ENCODE peak calls at places on chromosome 3, in six cellular contexts. One of them, this sample, is unnamed.

GRCh38 chr3:149813367-149814281 is 609 bp downstream of the RNF13 start:
- DNase-seq in fibroblast of lung: peak
- DNase-seq in gastrocnemius medialis: peak
- DNase-seq in brain microvascular endothelial cell: peak
- DNase-seq in left lung: no peak
- DNase-seq in thyroid gland: peak
- DNase-seq in this sample: no peak

GRCh38 chr3:134407247-134407640 is 33.0 kb upstream of the AMOTL2 start:
- DNase-seq in thyroid gland: no peak
- DNase-seq in fibroblast of lung: peak
- DNase-seq in left lung: no peak
- DNase-seq in gastrocnemius medialis: peak
- DNase-seq in brain microvascular endothelial cell: no peak
- DNase-seq in this sample: no peak

GRCh38 chr3:181176610-181177009 is 187.1 kb upstream of the DNAJC19 start:
- DNase-seq in left lung: no peak
- DNase-seq in brain microvascular endothelial cell: peak
- DNase-seq in gastrocnemius medialis: peak
- DNase-seq in thyroid gland: peak
- DNase-seq in fibroblast of lung: peak
- DNase-seq in this sample: no peak

GRCh38 chr3:163548005-163548404 is 1530.3 kb downstream of the SI start:
- DNase-seq in fibroblast of lung: no peak
- DNase-seq in brain microvascular endothelial cell: no peak
- DNase-seq in thyroid gland: no peak
- DNase-seq in gastrocnemius medialis: no peak
- DNase-seq in left lung: no peak
- DNase-seq in this sample: no peak

GRCh38 chr3:37498126-37499039 is 324.0 kb upstream of the LRRFIP2 start:
- DNase-seq in brain microvascular endothelial cell: no peak
- DNase-seq in gastrocnemius medialis: no peak
- DNase-seq in thyroid gland: no peak
- DNase-seq in left lung: no peak
- DNase-seq in fibroblast of lung: no peak
- DNase-seq in this sample: no peak

GRCh38 chr3:45612918-45613602 is 18.5 kb downstream of the LIMD1 start:
- DNase-seq in thyroid gland: peak
- DNase-seq in left lung: no peak
- DNase-seq in gastrocnemius medialis: no peak
- DNase-seq in fibroblast of lung: no peak
- DNase-seq in brain microvascular endothelial cell: no peak
- DNase-seq in this sample: no peak

GRCh38 chr3:58434990-58435389 is 1.4 kb upstream of the PDHB start:
- DNase-seq in thyroid gland: no peak
- DNase-seq in left lung: no peak
- DNase-seq in gastrocnemius medialis: no peak
- DNase-seq in brain microvascular endothelial cell: peak
- DNase-seq in fibroblast of lung: peak
- DNase-seq in this sample: no peak

GRCh38 chr3:104362319-104362718 is 1004.4 kb upstream of the ALCAM start:
- DNase-seq in fibroblast of lung: no peak
- DNase-seq in thyroid gland: no peak
- DNase-seq in left lung: no peak
- DNase-seq in brain microvascular endothelial cell: no peak
- DNase-seq in gastrocnemius medialis: no peak
- DNase-seq in this sample: no peak

GRCh38 chr3:72127843-72128242 is 342.9 kb upstream of the PROK2 start:
- DNase-seq in brain microvascular endothelial cell: peak
- DNase-seq in thyroid gland: no peak
- DNase-seq in left lung: no peak
- DNase-seq in gastrocnemius medialis: no peak
- DNase-seq in fibroblast of lung: peak
- DNase-seq in this sample: no peak

GRCh38 chr3:86965180-86965579 is 25.8 kb downstream of the VGLL3 start:
- DNase-seq in brain microvascular endothelial cell: no peak
- DNase-seq in left lung: no peak
- DNase-seq in fibroblast of lung: no peak
- DNase-seq in thyroid gland: no peak
- DNase-seq in gastrocnemius medialis: no peak
- DNase-seq in this sample: no peak

GRCh38 chr3:189325454-189325853 is 153.7 kb downstream of the TPRG1 start:
- DNase-seq in fibroblast of lung: no peak
- DNase-seq in thyroid gland: no peak
- DNase-seq in gastrocnemius medialis: no peak
- DNase-seq in left lung: no peak
- DNase-seq in brain microvascular endothelial cell: no peak
- DNase-seq in this sample: no peak

GRCh38 chr3:29284578-29284977 is 3.7 kb downstream of the RBMS3 start:
- DNase-seq in brain microvascular endothelial cell: no peak
- DNase-seq in fibroblast of lung: peak
- DNase-seq in gastrocnemius medialis: no peak
- DNase-seq in left lung: no peak
- DNase-seq in thyroid gland: no peak
- DNase-seq in this sample: no peak
- H3K4me3 ChIP-seq in brain microvascular endothelial cell: peak
- H3K4me3 ChIP-seq in fibroblast of lung: peak
- H3K4me3 ChIP-seq in gastrocnemius medialis: peak
- H3K4me3 ChIP-seq in left lung: peak
- H3K4me3 ChIP-seq in thyroid gland: no peak
- H3K4me3 ChIP-seq in this sample: no peak

GRCh38 chr3:1252061-1252430 is 159.2 kb downstream of the CNTN6 start:
- DNase-seq in brain microvascular endothelial cell: no peak
- DNase-seq in thyroid gland: no peak
- DNase-seq in left lung: no peak
- DNase-seq in gastrocnemius medialis: no peak
- DNase-seq in fibroblast of lung: no peak
- DNase-seq in this sample: no peak
- TF ChIP-seq CTCF in brain microvascular endothelial cell: no peak
- TF ChIP-seq CTCF in thyroid gland: no peak
- TF ChIP-seq CTCF in left lung: no peak
- TF ChIP-seq CTCF in gastrocnemius medialis: no peak
- TF ChIP-seq CTCF in fibroblast of lung: no peak
- TF ChIP-seq CTCF in this sample: no peak

DNA sequence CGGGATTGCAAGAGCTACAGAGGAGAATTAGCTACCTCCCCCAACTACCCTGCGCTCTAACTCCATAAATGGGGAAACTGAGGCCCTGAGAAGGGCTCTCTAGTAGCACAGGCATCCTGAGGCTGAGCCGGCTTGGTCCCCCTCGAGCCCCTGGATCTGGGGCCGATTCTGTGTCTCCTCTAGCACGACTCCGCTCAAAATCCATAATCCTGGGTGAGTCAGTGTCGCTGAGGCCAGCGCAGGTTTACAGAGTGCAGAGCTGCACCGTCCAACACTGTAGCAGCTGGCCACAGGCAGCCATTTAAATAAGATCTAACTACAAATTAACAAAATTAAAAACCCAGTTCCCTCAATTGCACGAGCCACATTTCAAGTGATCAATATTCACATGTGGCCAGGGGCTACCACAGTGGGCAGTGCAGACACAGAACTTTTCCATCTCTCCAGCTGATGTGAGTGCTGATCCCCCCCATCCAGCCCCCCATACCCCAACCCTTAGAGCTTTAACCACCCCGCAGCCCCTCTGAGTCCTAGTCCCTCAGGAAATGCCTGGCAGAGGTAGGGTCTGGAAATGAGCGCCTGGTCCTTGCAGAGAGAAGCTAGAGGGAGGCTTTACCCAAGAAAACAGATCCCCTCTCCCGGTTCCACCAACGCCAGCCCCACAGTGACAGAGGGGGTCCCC is 10.7 kb downstream of the GATA2 start:
- DNase-seq in fibroblast of lung: no peak
- DNase-seq in thyroid gland: no peak
- DNase-seq in brain microvascular endothelial cell: no peak
- DNase-seq in left lung: no peak
- DNase-seq in gastrocnemius medialis: no peak
- DNase-seq in this sample: no peak
- H3K4me3 ChIP-seq in fibroblast of lung: no peak
- H3K4me3 ChIP-seq in thyroid gland: no peak
- H3K4me3 ChIP-seq in brain microvascular endothelial cell: no peak
- H3K4me3 ChIP-seq in left lung: peak
- H3K4me3 ChIP-seq in gastrocnemius medialis: peak
- H3K4me3 ChIP-seq in this sample: no peak

DNA sequence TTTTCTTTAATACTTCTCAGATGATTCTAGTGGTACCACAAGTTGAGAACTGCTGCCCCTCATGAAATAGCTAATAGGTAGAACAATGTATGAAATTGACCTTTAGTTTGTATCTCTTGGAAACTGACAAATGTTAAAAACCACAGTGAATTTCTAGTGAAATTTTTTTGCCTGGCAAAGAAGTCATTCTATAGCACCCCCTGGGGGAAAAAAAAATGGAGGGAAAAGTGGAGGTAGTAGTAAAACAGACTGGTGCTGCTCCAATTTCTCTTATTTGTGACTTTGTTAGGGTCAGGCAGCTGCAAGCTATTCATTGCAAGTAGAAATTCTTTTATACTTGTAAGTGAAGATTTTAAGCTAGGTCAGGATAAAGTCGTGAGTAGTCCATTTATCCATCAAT is 605.0 kb downstream of the NLGN1 start:
- DNase-seq in brain microvascular endothelial cell: no peak
- DNase-seq in gastrocnemius medialis: no peak
- DNase-seq in fibroblast of lung: no peak
- DNase-seq in left lung: no peak
- DNase-seq in thyroid gland: no peak
- DNase-seq in this sample: no peak
- TF ChIP-seq CTCF in brain microvascular endothelial cell: peak
- TF ChIP-seq CTCF in gastrocnemius medialis: no peak
- TF ChIP-seq CTCF in fibroblast of lung: peak
- TF ChIP-seq CTCF in left lung: no peak
- TF ChIP-seq CTCF in thyroid gland: no peak
- TF ChIP-seq CTCF in this sample: peak

DNA sequence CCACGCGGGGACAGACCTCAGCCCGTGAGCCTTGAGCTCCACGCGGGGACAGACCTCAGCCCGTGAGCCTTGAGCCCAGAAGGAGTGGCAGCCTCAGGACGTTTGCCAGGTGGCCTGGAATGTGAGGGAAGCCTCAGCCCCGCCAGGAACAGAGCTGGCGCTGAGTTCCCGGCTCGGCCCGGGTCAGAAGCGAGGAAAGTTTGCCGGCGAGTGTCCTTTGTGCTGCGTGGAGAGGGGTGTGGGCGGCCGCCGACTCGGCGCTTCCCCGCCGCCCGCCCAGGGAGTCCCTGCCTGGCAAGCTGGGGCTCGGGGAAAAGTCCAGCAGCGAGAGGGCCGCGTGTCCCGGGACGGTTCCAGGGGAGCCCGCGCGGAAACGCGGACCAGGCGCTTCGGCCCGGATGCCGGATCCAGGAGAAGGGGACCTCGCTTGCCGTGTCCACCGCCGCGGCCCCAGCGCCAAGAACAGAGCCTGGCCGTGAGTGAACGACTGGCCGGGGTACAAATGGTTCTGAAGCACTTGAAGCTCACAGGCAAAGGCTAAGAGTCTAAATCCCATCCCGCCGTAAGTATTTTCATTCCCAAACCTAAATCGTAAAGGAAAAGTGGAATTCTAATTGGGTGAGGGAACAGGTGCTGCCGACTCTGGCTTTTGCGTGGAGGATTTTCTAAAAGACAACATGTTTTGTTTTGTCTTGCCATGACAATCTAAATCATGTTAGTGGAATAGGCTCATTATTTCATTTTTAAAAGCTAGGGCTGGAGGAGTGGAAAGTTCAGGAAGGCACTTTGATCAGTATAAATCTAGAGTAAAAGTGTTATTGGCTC is 1.7 kb downstream of the LRRN1 start:
- DNase-seq in fibroblast of lung: no peak
- DNase-seq in gastrocnemius medialis: peak
- DNase-seq in thyroid gland: peak
- DNase-seq in left lung: peak
- DNase-seq in brain microvascular endothelial cell: no peak
- DNase-seq in this sample: no peak
- H3K4me3 ChIP-seq in fibroblast of lung: no peak
- H3K4me3 ChIP-seq in gastrocnemius medialis: peak
- H3K4me3 ChIP-seq in thyroid gland: peak
- H3K4me3 ChIP-seq in left lung: peak
- H3K4me3 ChIP-seq in brain microvascular endothelial cell: no peak
- H3K4me3 ChIP-seq in this sample: no peak

GRCh38 chr3:26114851-26115250 is 325.0 kb downstream of the OXSM start:
- DNase-seq in thyroid gland: no peak
- DNase-seq in left lung: no peak
- DNase-seq in fibroblast of lung: no peak
- DNase-seq in brain microvascular endothelial cell: no peak
- DNase-seq in gastrocnemius medialis: no peak
- DNase-seq in this sample: no peak

DNA sequence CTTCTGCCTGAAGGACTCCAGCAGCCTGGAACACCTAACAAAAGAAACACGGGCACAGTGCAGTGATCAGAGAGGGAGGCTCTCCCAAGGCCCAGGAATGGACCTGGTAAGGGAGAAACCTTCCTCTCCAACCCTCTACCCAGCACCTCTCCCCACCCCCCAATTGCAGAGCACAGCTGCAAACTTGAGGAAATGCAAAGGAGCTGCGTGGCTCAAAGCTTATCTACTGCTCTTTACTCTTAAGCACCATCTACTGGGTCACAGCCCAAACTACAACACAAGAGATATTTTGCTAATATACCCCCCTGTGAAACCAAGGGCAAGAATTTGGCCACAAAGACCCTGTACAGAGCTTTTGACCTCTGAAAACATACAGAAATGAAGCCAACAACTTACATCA is 328.3 kb downstream of the OXSM start:
- DNase-seq in thyroid gland: no peak
- DNase-seq in brain microvascular endothelial cell: peak
- DNase-seq in left lung: no peak
- DNase-seq in gastrocnemius medialis: no peak
- DNase-seq in fibroblast of lung: no peak
- DNase-seq in this sample: no peak
- TF ChIP-seq CTCF in thyroid gland: no peak
- TF ChIP-seq CTCF in brain microvascular endothelial cell: peak
- TF ChIP-seq CTCF in left lung: no peak
- TF ChIP-seq CTCF in gastrocnemius medialis: no peak
- TF ChIP-seq CTCF in fibroblast of lung: no peak
- TF ChIP-seq CTCF in this sample: no peak

DNA sequence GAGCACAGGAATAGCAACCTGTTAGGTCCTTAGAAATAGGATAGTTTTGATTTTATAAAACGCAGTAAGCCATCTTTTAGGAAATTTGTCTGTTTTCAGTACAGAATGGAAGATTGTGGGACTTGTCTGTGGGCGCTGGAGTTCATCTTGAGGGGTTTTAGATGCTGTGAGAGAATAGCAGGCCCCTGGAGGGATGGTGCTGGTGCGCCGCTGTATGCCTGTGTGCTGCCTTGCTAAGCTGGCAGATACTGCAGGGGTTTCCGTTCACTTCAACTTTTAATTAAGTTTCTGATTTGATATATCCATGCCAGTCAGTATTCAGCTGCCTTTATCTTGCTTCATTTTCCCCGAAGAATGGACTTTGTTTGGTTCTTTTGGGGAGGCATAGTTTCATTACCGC is 4.2 kb downstream of the CACNA2D3 start:
- DNase-seq in thyroid gland: no peak
- DNase-seq in left lung: no peak
- DNase-seq in gastrocnemius medialis: no peak
- DNase-seq in brain microvascular endothelial cell: no peak
- DNase-seq in fibroblast of lung: no peak
- DNase-seq in this sample: no peak
- H3K4me3 ChIP-seq in thyroid gland: no peak
- H3K4me3 ChIP-seq in left lung: no peak
- H3K4me3 ChIP-seq in gastrocnemius medialis: no peak
- H3K4me3 ChIP-seq in brain microvascular endothelial cell: no peak
- H3K4me3 ChIP-seq in fibroblast of lung: no peak
- H3K4me3 ChIP-seq in this sample: no peak